ENCODE peak calls at places on chromosomes 5 and 9, in four cellular contexts. S, M, C and I are unnamed samples.

GRCh38 chr9:134338394-134339182 is 12.3 kb downstream of the RXRA start:
- DNase-seq in C (no peak), M (peak), S (peak), I (no peak)

GRCh38 chr5:164296603-164297080 is 791.2 kb downstream of the MAT2B start:
- DNase-seq in C (no peak), M (no peak), S (peak), I (no peak)

GRCh38 chr9:105994970-105995369 is 300.6 kb downstream of the TMEM38B start:
- DNase-seq in M (no peak), S (peak), C (no peak), I (no peak)

GRCh38 chr5:159053708-159054107 is 46.0 kb downstream of the EBF1 start:
- DNase-seq in C (no peak), M (no peak), S (no peak), I (no peak)

GRCh38 chr5:69493235-69493925 is 790 bp downstream of the OCLN start:
- DNase-seq in C (no peak), S (no peak), M (peak), I (no peak)

GRCh38 chr9:90053027-90053426 is 448.2 kb downstream of the GADD45G start:
- DNase-seq in S (peak), M (no peak), C (no peak), I (peak)

GRCh38 chr9:73643379-73644013 is 491.8 kb downstream of the ANXA1 start:
- DNase-seq in M (no peak), S (no peak), C (no peak), I (no peak)

GRCh38 chr9:127931092-127931881 is 710 bp upstream of the PIP5KL1 start:
- DNase-seq in C (peak), M (peak), S (peak), I (no peak)

GRCh38 chr5:110544603-110545002 is 181.9 kb downstream of the TMEM232 start:
- DNase-seq in S (no peak), M (no peak), C (no peak), I (no peak)

GRCh38 chr5:114296191-114296590 is 65.7 kb upstream of the KCNN2 start:
- DNase-seq in S (no peak), M (no peak), C (no peak), I (no peak)

GRCh38 chr9:116101516-116101915 is 52.1 kb upstream of the PAPPA start:
- DNase-seq in C (no peak), S (no peak), M (no peak), I (no peak)

GRCh38 chr5:57063773-57064172 is 110.1 kb upstream of the GPBP1 start:
- DNase-seq in S (no peak), M (no peak), C (peak), I (no peak)

GRCh38 chr5:106818552-106818951 is 852.2 kb downstream of the EFNA5 start:
- DNase-seq in S (no peak), M (no peak), C (no peak), I (no peak)

DNA sequence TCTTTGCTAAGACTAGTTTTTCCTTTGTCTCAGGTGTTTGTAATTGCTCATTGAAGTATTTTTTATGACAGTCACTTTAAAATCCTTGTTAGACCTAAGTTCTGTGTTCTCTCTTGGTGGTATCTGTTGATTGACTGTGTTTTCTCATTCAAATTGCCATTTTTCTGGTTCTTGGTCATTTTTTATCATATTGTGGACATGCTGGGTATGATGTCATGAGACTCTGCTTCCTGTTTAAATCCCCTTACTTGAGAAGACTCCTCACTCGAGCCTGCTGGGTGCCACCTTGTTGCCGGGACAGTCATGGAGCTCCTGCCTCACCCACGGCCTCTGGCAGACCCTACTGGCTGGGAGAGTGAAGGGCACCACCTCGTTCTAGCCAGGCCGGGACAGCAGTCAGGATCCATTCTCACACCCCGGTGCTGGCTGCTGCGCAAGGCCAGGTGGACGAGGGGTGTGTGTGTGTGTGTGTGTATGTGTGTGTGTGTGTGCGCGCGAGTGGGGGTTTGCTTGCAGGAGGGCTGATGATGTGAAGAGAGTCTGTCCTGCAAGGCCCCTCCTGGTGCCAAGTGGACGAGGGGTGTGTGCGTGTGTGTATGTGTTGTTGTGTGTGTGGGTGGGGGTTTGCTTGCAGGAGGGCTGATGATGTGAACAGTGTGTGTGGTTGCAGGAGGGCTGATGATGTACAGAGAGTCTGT is 4.4 kb downstream of the CEP72 start:
- DNase-seq in M (no peak), C (no peak), S (no peak), I (no peak)
- TF ChIP-seq ELF1 in M (no peak), C (no peak), S (no peak), I (no peak)

GRCh38 chr5:9932770-9933169 is 302.6 kb upstream of the TAS2R1 start:
- DNase-seq in S (peak), C (no peak), M (peak), I (peak)
- TF ChIP-seq ELF1 in S (no peak), C (no peak), M (no peak), I (no peak)

GRCh38 chr5:17248999-17249634 is 31.7 kb downstream of the BASP1 start:
- DNase-seq in M (no peak), S (no peak), C (no peak), I (no peak)
- TF ChIP-seq ELF1 in M (no peak), S (no peak), C (no peak), I (no peak)

DNA sequence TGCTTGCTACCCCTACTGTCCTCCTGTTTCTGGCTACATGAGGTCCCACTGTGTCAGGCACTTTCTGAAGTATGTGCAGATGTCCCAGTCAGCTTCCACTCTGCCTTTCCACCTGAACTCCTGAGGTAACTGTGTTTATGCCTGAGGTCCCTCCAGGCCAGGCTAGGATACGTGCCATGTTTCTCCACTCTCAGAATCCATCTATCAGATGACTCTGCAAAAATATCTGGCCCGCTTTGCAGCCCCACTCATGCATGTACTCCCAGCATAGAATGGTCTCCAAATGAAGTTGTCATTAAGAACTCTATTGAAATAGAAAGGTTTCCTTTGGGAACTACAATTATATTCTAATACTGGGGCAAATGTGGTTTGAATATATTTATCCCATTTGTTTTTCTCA is 231.9 kb upstream of the RASEF start:
- DNase-seq in M (no peak), S (no peak), C (no peak), I (no peak)
- TF ChIP-seq ELF1 in M (no peak), S (no peak), C (no peak), I (no peak)

GRCh38 chr9:122004589-122004988 is 88.5 kb downstream of the TTLL11 start:
- DNase-seq in M (no peak), S (no peak), C (no peak), I (no peak)
- TF ChIP-seq ELF1 in M (no peak), S (no peak), C (no peak), I (no peak)